ENCODE peak calls at places on chromosomes 1 and 21, in six cellular contexts. H, Q, M, V, J and F are unnamed samples.

GRCh38 chr1:169044296-169044695 is 62.2 kb upstream of the ATP1B1 start:
- DNase-seq in Q (no peak), V (no peak), H (peak), M (no peak), J (no peak), F (no peak)

GRCh38 chr1:157411769-157412168 is 140.5 kb downstream of the FCRL5 start:
- DNase-seq in Q (no peak), M (no peak), J (no peak), H (no peak), V (no peak), F (no peak)

GRCh38 chr1:84122780-84123382 is 21.2 kb upstream of the PRKACB start:
- DNase-seq in V (no peak), H (peak), Q (peak), M (peak), J (no peak), F (peak)

GRCh38 chr1:246117066-246117791 is 389.9 kb downstream of the SMYD3 start:
- DNase-seq in H (peak), M (no peak), V (no peak), Q (no peak), J (no peak), F (peak)

GRCh38 chr21:42722808-42723470 is 69.5 kb downstream of the PDE9A start:
- DNase-seq in M (no peak), H (no peak), Q (no peak), V (no peak), J (no peak), F (no peak)

GRCh38 chr1:111476761-111477309 is 3.1 kb downstream of the C1orf162 start:
- DNase-seq in V (no peak), M (peak), H (peak), J (no peak), Q (no peak), F (no peak)

GRCh38 chr1:237139732-237140131 is 97.7 kb downstream of the RYR2 start:
- DNase-seq in Q (no peak), J (no peak), H (no peak), M (no peak), V (no peak), F (no peak)

GRCh38 chr1:151827853-151828252 is 3.7 kb downstream of the RORC start:
- DNase-seq in V (no peak), H (no peak), J (no peak), M (no peak), Q (no peak), F (no peak)

GRCh38 chr1:84095308-84095707 is 48.8 kb upstream of the PRKACB start:
- DNase-seq in M (no peak), V (no peak), Q (no peak), J (no peak), H (no peak), F (no peak)